ENCODE peak calls at places on chromosome 10, in four cellular contexts. I, T, Z and R are unnamed samples.

GRCh38 chr10:114544045-114544659 is 113.9 kb downstream of the ABLIM1 start:
- DNase-seq in I (no peak), T (no peak), Z (peak), R (peak)

GRCh38 chr10:28302012-28302667 is 724 bp downstream of the MPP7 start:
- DNase-seq in I (no peak), T (peak), Z (no peak), R (no peak)

GRCh38 chr10:6201511-6201975 is 1.2 kb upstream of the PFKFB3 start:
- DNase-seq in I (peak), T (peak), Z (peak), R (peak)

GRCh38 chr10:105207596-105207995 is 566.5 kb downstream of the SORCS3 start:
- DNase-seq in I (no peak), T (no peak), Z (no peak), R (no peak)

GRCh38 chr10:55002420-55002819 is 201.4 kb upstream of the PCDH15 start:
- DNase-seq in I (no peak), T (no peak), Z (no peak), R (no peak)

GRCh38 chr10:93995182-93995581 is 1.5 kb downstream of the PLCE1 start:
- DNase-seq in I (no peak), T (no peak), Z (no peak), R (no peak)

GRCh38 chr10:74542077-74542476 is 284.3 kb upstream of the KAT6B start:
- DNase-seq in I (peak), T (no peak), Z (no peak), R (no peak)

GRCh38 chr10:101099901-101100300 is 31.2 kb upstream of the TLX1 start:
- DNase-seq in I (no peak), T (no peak), Z (no peak), R (no peak)

GRCh38 chr10:51092402-51092801 is 18.1 kb downstream of the PRKG1 start:
- DNase-seq in I (peak), T (peak), Z (no peak), R (no peak)

GRCh38 chr10:127694580-127695193 is 42.3 kb upstream of the FOXI2 start:
- DNase-seq in I (no peak), T (peak), Z (peak), R (peak)

GRCh38 chr10:113019692-113020424 is 69.8 kb downstream of the TCF7L2 start:
- DNase-seq in I (no peak), T (no peak), Z (no peak), R (no peak)

GRCh38 chr10:5563991-5564536 is 39.3 kb downstream of the CALML3 start:
- DNase-seq in I (peak), T (no peak), Z (no peak), R (no peak)

GRCh38 chr10:124646483-124647352 is 97.5 kb downstream of the FAM53B start:
- DNase-seq in I (peak), T (peak), Z (peak), R (no peak)

GRCh38 chr10:126101744-126102143 is 205.4 kb downstream of the FANK1 start:
- DNase-seq in I (no peak), T (no peak), Z (peak), R (peak)

GRCh38 chr10:13535346-13535745 is 6.5 kb upstream of the BEND7 start:
- DNase-seq in I (no peak), T (no peak), Z (no peak), R (no peak)

GRCh38 chr10:74681917-74682627 is 144.3 kb upstream of the KAT6B start:
- DNase-seq in I (peak), T (no peak), Z (no peak), R (no peak)

GRCh38 chr10:69955897-69956832 is 96.5 kb upstream of the MACROH2A2 start:
- DNase-seq in I (no peak), T (no peak), Z (no peak), R (peak)

GRCh38 chr10:101783736-101784118 is 481 bp upstream of the NPM3 start:
- DNase-seq in I (no peak), T (peak), Z (no peak), R (no peak)

GRCh38 chr10:98916751-98917150 is 318.9 kb downstream of the HPSE2 start:
- DNase-seq in I (no peak), T (no peak), Z (no peak), R (no peak)

GRCh38 chr10:69278446-69278963 is at the start of gene HK1:
- DNase-seq in I (peak), T (peak), Z (no peak), R (no peak)

GRCh38 chr10:19048479-19048878 is at the start of gene MALRD1:
- DNase-seq in I (no peak), T (no peak), Z (no peak), R (no peak)

GRCh38 chr10:132540456-132540855 is 2.9 kb downstream of the INPP5A start:
- DNase-seq in I (peak), T (peak), Z (no peak), R (no peak)

GRCh38 chr10:96229568-96230030 is 41.8 kb downstream of the BLNK start:
- DNase-seq in I (peak), T (peak), Z (peak), R (peak)
- TF ChIP-seq CTCF in I (peak), T (peak), Z (no peak), R (peak)

GRCh38 chr10:116470768-116471415 is 43.2 kb downstream of the PNLIPRP3 start:
- DNase-seq in I (peak), T (no peak), Z (peak), R (no peak)
- TF ChIP-seq CTCF in I (peak), T (no peak), Z (peak), R (no peak)

DNA sequence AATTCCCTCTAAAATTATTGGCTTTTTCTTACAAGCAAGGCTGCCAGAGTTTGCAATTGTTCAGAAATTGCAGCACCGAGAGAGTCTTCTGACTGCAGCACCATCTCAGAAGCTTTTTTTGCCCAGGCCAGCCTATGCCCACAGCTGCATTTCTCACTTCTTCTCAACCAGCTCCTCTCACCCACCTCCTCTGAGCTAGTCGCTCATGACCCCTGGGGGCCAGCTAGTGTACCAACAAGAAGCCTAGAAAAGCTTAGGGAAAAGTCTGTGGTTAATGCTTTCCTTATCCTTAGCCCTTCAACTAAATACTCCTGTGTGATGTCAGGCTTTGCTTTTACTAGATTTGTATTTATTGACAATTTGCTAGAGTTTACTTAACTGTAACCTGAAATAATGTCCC is 264.9 kb downstream of the HTR7 start:
- DNase-seq in I (no peak), T (peak), Z (peak), R (peak)
- TF ChIP-seq CTCF in I (no peak), T (no peak), Z (no peak), R (peak)

DNA sequence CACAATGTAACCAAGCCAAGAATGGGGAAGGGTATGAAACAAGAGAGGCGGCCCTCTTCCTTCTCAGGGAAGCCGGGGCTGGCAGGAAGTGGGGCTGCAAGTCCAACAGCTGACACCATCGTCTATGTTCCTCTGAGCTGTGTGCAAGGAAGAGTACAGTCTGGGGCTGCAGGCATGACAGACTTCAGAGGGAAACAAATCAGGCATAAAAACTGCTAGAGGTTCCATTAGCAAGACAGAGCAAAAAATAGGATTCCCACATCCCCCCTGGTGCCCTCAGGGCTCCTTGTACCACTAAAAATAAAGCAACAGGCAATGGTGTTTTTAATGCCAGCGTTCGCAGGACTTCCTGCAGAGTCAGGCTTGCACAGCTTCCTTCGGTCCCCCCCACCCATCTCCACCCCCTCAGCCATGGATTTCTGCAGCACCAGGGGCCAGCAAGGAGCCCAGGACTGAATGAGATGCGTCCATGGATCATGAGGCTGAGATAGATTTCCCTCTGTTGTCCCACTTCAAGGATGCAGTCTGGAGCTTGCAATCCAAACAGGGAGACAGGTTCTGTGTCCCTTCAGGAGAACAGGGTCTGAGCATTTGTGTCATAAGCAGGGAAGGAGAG is 34.6 kb downstream of the KCNMA1 start:
- DNase-seq in I (peak), T (no peak), Z (no peak), R (no peak)
- TF ChIP-seq CTCF in I (no peak), T (no peak), Z (no peak), R (no peak)

GRCh38 chr10:131312261-131312801 is 810 bp upstream of the TCERG1L start:
- DNase-seq in I (no peak), T (peak), Z (no peak), R (no peak)
- TF ChIP-seq CTCF in I (no peak), T (no peak), Z (no peak), R (no peak)

DNA sequence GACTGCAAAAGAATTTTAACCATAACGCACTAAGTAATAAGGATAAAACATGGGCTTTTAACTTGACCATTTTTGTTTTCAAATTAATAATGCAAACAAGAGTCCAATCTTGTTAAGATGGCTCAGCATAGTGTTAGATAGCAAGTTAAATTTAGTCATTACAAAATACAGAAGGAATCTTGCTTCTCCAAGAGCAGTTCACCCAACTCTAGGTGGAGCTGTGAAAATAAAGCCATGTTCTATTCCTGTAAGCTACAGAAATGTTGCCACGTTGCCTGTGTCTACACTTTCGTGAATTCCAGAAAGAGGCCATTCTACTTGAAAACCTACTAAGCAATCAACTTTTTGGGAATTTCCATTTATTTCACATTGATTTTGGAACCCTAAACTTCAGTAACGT is 191.9 kb downstream of the SFMBT2 start:
- DNase-seq in I (no peak), T (no peak), Z (no peak), R (no peak)
- TF ChIP-seq CTCF in I (no peak), T (no peak), Z (no peak), R (peak)

DNA sequence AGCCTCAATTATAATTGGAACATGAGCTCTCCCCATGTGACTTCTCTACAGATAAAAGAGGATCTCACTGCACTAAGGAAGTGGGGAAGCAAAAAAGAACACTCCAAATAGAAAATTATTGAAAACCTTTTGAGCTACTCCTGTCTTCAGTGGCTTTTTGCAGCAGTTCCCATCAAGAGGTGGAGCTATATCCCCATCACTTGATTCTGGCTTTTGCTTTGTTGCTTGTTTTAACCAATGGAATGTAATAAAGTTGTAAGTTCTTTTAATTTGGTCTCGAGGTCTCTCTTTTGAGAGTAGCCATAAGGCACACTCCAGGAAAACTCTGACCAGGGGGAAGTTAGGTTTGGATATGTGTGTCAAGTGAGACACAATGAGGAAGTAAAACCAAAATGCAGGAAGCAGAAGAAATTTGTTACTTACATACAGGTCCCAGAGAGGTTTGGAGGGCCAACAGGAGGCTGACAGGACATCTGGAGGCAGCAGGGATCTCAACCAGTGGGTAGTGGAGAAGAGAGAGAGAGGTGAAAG is 569.4 kb downstream of the HTR7 start:
- DNase-seq in I (no peak), T (no peak), Z (no peak), R (no peak)
- TF ChIP-seq CTCF in I (no peak), T (no peak), Z (no peak), R (no peak)

DNA sequence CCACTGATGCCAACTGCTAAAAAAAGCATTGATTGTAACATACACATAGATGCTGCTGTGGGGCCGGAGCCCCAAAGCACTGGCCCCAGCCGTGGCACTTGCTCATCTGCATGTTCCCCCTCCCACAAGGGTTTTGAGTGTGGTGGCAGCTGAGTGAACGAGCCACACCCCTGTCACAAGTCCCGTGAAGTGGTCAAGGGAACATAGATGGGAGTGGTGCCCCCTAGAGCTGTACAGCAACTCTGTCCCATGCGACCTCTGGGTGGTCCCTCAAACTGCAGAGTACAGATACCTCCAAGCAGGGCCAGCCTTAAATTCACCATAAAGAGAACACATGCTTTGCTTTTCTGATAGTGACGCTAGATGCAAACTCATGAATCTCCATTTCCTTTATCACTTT is 503.3 kb upstream of the NRP1 start:
- DNase-seq in I (no peak), T (no peak), Z (no peak), R (no peak)
- TF ChIP-seq CTCF in I (no peak), T (no peak), Z (no peak), R (no peak)